ENCODE peak calls at places on chromosomes 6 and 20, in four cellular contexts. E is uterus, C is A549, T is HCT116. K is an unnamed sample. For H3K9me3, the result is how much of the 10 kb centered on the place peaks cover.

GRCh38 chr20:56458227-56458821 is 10.1 kb upstream of the RTF2 start:
- DNase-seq in E (no peak), T (no peak), C (no peak), K (no peak)

GRCh38 chr6:25359891-25360290 is 80.7 kb downstream of the CARMIL1 start:
- DNase-seq in C (no peak), T (peak), E (no peak), K (peak)

GRCh38 chr6:143575440-143575839 is 63.9 kb upstream of the FUCA2 start:
- DNase-seq in C (peak), T (peak), E (peak), K (no peak)

GRCh38 chr20:57023007-57023406 is 243.4 kb downstream of the BMP7 start:
- DNase-seq in E (no peak), C (no peak), T (no peak), K (no peak)

GRCh38 chr6:27205375-27206278 is 41.9 kb upstream of the PRSS16 start:
- DNase-seq in T (no peak), C (no peak), E (no peak), K (no peak)

GRCh38 chr6:39934060-39934757 is at the start of gene MOCS1:
- DNase-seq in E (peak), T (peak), C (peak), K (peak)

GRCh38 chr6:82264824-82265223 is 17.3 kb upstream of the IBTK start:
- DNase-seq in T (no peak), E (no peak), C (no peak), K (no peak)

GRCh38 chr6:43833223-43833995 is 63.4 kb downstream of the VEGFA start:
- DNase-seq in C (no peak), E (no peak), T (no peak), K (no peak)

GRCh38 chr6:167712332-167713087 is 114.2 kb upstream of the AFDN start:
- DNase-seq in C (no peak), E (no peak), T (no peak), K (no peak)

DNA sequence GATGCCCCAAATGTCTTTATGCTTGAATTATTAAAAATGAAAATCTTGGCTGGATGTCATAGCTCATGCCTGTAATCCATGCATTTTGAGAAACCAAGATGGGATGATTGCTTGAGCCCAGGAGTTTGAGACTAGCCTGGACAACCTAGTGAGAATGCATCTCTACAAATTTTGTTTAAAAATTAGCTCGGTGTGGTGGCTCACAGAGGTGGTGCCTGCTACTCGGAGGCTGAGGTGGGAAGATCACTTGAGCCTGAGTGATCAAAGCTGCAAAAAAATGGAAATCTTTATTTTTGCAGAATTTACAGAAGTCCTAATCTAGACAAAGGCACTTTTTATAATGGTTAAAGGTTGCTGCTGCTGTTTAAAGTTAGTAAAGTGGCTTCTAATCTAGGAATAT is 20.0 kb upstream of the COL19A1 start:
- DNase-seq in C (no peak), T (no peak), E (no peak), K (no peak)
- H3K9me3 ChIP-seq in C (under half), T (under half), E (under half), K (under half)

GRCh38 chr6:140226637-140227036 is 852.2 kb upstream of the CITED2 start:
- DNase-seq in C (no peak), T (no peak), E (no peak), K (no peak)
- TF ChIP-seq POLR2A in C (no peak), T (no peak), E (no peak), K (no peak)

DNA sequence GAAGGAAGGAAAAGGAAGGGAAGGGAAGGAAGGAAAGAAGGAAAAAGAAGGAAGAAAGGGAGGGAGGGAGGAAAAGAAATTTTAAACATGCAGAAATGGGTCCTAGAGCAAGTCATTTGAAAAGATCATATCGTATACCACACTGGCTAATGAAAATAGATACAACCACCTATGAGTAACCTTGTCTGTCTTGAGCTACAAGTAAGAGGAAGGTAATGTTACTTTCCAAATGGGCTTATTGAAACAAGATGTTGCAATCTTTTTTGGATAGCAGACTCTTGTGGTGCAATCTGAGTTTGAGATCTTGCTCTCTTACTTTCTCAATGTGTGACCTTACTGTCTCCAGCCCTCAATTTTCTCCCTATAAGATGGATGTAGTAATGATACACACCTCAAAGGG is 440.8 kb downstream of the KIF16B start:
- DNase-seq in C (no peak), T (no peak), E (no peak), K (no peak)
- H3K9me3 ChIP-seq in C (under half), T (under half), E (under half), K (under half)

GRCh38 chr6:32639440-32640394 is 2.5 kb downstream of the HLA-DQA1 start:
- DNase-seq in T (no peak), E (no peak), C (no peak), K (no peak)

GRCh38 chr6:32637219-32637880 is at the start of gene HLA-DQA1:
- DNase-seq in E (no peak), C (no peak), T (no peak), K (no peak)

GRCh38 chr6:32637883-32638282 is 677 bp downstream of the HLA-DQA1 start:
- DNase-seq in T (no peak), C (no peak), E (no peak), K (no peak)

GRCh38 chr6:32641122-32641521 is 3.9 kb downstream of the HLA-DQA1 start:
- DNase-seq in E (no peak), T (no peak), C (no peak), K (no peak)

GRCh38 chr6:32638521-32639219 is 1.5 kb downstream of the HLA-DQA1 start:
- DNase-seq in C (no peak), T (no peak), E (no peak), K (no peak)
- TF ChIP-seq POLR2A in C (no peak), T (no peak), E (no peak), K (no peak)

GRCh38 chr20:47960769-47961525 is 175.7 kb upstream of the SULF2 start:
- DNase-seq in T (no peak), E (no peak), C (no peak), K (no peak)

GRCh38 chr20:47963022-47963421 is 177.7 kb upstream of the SULF2 start:
- DNase-seq in C (no peak), E (no peak), T (no peak), K (no peak)

GRCh38 chr20:47964174-47964573 is 178.9 kb upstream of the SULF2 start:
- DNase-seq in E (no peak), T (no peak), C (no peak), K (no peak)

GRCh38 chr20:47960277-47960676 is 175.0 kb upstream of the SULF2 start:
- DNase-seq in E (no peak), T (no peak), C (no peak), K (no peak)

GRCh38 chr20:47962286-47962685 is 177.0 kb upstream of the SULF2 start:
- DNase-seq in T (no peak), C (no peak), E (no peak), K (no peak)
- H3K9me3 ChIP-seq in T (under half), C (under half), E (under half), K (under half)

GRCh38 chr20:18507218-18508191 is at the start of gene SEC23B:
- DNase-seq in C (peak), E (peak), T (peak), K (peak)
- TF ChIP-seq POLR2A in C (peak), E (peak), T (peak), K (peak)

K was measured in esophagus muscularis mucosa.